ENCODE peak calls at places on chromosomes 13 and 19, in eight cellular contexts. B is dorsolateral prefrontal cortex, I is tibial nerve, Y is neural progenitor cell, C is transverse colon, H is cardiac muscle cell, V is mammary epithelial cell, G is heart right ventricle. Q is an unnamed sample.

GRCh38 chr13:74243637-74244526 is 109.7 kb upstream of the KLF12 start:
- DNase-seq in V (peak; percentile 87), I (no peak), C (no peak), B (no peak), H (no peak), Y (no peak), G (no peak), Q (no peak)

GRCh38 chr13:72952529-72953141 is 106.2 kb upstream of the KLF5 start:
- DNase-seq in H (no peak), V (no peak), C (no peak), I (no peak), B (no peak), G (no peak), Y (no peak), Q (no peak)

GRCh38 chr19:422213-422916 is 13.4 kb upstream of the C2CD4C start:
- DNase-seq in H (no peak), Y (no peak), V (no peak), C (no peak), I (no peak), B (no peak), G (no peak), Q (no peak)

GRCh38 chr13:93398167-93398566 is 171.6 kb downstream of the GPC6 start:
- DNase-seq in C (no peak), G (no peak), B (no peak), I (no peak), H (no peak), V (no peak), Y (no peak), Q (no peak)

GRCh38 chr19:13154911-13155471 is 4.8 kb downstream of the IER2 start:
- DNase-seq in C (peak; percentile 92), B (no peak), G (peak; percentile 54), Y (peak; percentile 90), V (peak; percentile 89), H (peak; percentile 53), I (peak; percentile 47), Q (peak; percentile 62)

GRCh38 chr19:5578094-5578846 is 10.5 kb upstream of the TINCR start:
- DNase-seq in H (peak; percentile 79), C (peak; percentile 73), I (no peak), G (peak; percentile 50), V (peak; percentile 35), B (peak; percentile 74), Y (peak; percentile 85), Q (peak; percentile 84)

GRCh38 chr13:72726721-72727416 is 560 bp downstream of the MZT1 start:
- DNase-seq in C (peak; percentile 63), B (peak; percentile 48), G (peak; percentile 21), Y (peak; percentile 79), I (no peak), H (peak; percentile 56), V (peak; percentile 4), Q (peak; percentile 69)

GRCh38 chr19:38649305-38650179 is 2.1 kb downstream of the ACTN4 start:
- DNase-seq in G (no peak), B (no peak), I (no peak), C (peak; percentile 86), V (peak; percentile 82), Y (no peak), H (no peak), Q (no peak)

GRCh38 chr19:17751103-17751911 is at the start of gene FCHO1:
- DNase-seq in V (no peak), H (no peak), Y (no peak), G (peak; percentile 37), C (peak; percentile 80), B (peak; percentile 53), I (no peak), Q (no peak)

GRCh38 chr19:7699422-7700127 is 2.4 kb downstream of the FCER2 start:
- DNase-seq in H (no peak), G (no peak), B (no peak), I (no peak), Y (no peak), V (peak; percentile 31), C (no peak), Q (no peak)

GRCh38 chr13:101492251-101492910 is 39.9 kb downstream of the ITGBL1 start:
- DNase-seq in G (no peak), B (no peak), V (no peak), I (no peak), C (no peak), Y (peak; percentile 34), H (no peak), Q (no peak)

GRCh38 chr19:46602392-46603194 is 1.5 kb downstream of the CALM3 start:
- DNase-seq in Y (no peak), I (no peak), G (no peak), C (no peak), V (no peak), B (no peak), H (no peak), Q (peak; percentile 49)

GRCh38 chr13:80551650-80552497 is 210.9 kb upstream of the SPRY2 start:
- DNase-seq in V (no peak), H (no peak), C (no peak), B (no peak), I (no peak), G (no peak), Y (no peak), Q (no peak)

GRCh38 chr13:39073983-39074382 is 35.7 kb downstream of the NHLRC3 start:
- DNase-seq in Y (no peak), G (no peak), B (no peak), I (no peak), H (no peak), V (peak; percentile 5), C (no peak), Q (no peak)

GRCh38 chr13:60583196-60583908 is 186.3 kb downstream of the TDRD3 start:
- DNase-seq in B (no peak), H (no peak), Y (peak; percentile 37), C (no peak), I (peak; percentile 22), V (no peak), G (peak; percentile 14), Q (no peak)
- H3K4me3 ChIP-seq in B (no peak overlapping the region), H (no peak overlapping the region), Y (no peak overlapping the region), C (no peak overlapping the region), I (no peak overlapping the region), V (no peak overlapping the region), G (no peak overlapping the region), Q (no peak overlapping the region)

GRCh38 chr13:112905990-112906641 is 62.9 kb upstream of the MCF2L start:
- DNase-seq in V (peak; percentile 61), G (no peak), B (no peak), I (no peak), C (no peak), H (no peak), Y (peak; percentile 84), Q (no peak)
- H3K27me3 ChIP-seq in V (no peaks in the 10 kb centered on the region), G (peaks cover 7% of the 10 kb centered on the region), B (no peaks in the 10 kb centered on the region), I (peaks cover 19% of the 10 kb centered on the region), C (peaks cover 4% of the 10 kb centered on the region), H (no peaks in the 10 kb centered on the region), Y (no peaks in the 10 kb centered on the region), Q (no peaks in the 10 kb centered on the region)

DNA sequence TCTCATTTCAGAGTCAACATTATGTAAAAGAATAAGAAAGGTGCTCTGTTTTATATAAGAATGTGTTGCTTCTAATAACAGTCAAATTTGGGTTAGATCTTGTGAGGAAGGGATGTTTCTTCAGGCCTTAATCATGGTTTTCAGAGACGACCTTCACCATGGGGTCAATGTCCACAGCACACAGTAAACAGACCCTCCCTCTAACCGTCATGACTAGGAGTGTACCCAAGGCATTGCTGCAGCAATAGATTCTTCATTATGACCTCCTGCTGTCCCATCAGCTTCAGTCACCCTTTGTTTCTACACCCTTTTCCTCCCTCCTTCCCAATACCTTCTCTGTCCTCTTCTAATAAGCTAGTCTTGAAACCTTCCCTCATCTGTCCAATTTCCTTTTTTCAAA is 15.7 kb downstream of the SERPINE3 start:
- DNase-seq in G (no peak), I (no peak), H (no peak), C (no peak), B (no peak), V (no peak), Y (no peak), Q (no peak)
- H3K4me3 ChIP-seq in G (no peak overlapping the region), I (no peak overlapping the region), H (no peak overlapping the region), C (no peak overlapping the region), B (no peak overlapping the region), V (no peak overlapping the region), Y (no peak overlapping the region), Q (no peak overlapping the region)

GRCh38 chr19:19258589-19259338 is 14.3 kb downstream of the TM6SF2 start:
- DNase-seq in Y (no peak), H (no peak), B (no peak), I (no peak), C (no peak), G (no peak), V (no peak), Q (no peak)
- H3K27me3 ChIP-seq in Y (peaks cover 38% of the 10 kb centered on the region), H (peaks cover 18% of the 10 kb centered on the region), B (no peaks in the 10 kb centered on the region), I (peaks cover 60% of the 10 kb centered on the region), C (peaks cover 56% of the 10 kb centered on the region), G (peaks cover 86% of the 10 kb centered on the region), V (peaks cover 22% of the 10 kb centered on the region), Q (peaks cover 28% of the 10 kb centered on the region)

DNA sequence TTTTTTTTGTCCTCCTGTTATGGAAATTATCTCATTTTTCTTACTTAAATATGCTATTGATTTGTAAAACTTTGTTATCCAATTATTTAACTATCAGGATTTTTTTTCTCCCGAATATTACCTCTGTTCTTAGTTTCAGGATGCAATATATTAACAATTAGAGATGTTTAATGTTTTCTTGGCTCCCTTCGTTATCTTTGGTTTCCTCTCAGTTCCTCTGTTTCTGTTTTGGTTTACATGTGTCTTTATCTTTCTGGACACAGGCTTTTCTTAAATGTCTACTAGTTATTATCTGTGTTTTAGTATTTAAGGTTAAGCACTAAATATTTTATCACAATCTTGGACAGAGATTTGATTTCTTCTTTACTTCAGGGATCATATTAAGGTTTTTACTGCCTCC is 462.2 kb upstream of the SLC10A2 start:
- DNase-seq in H (no peak), C (no peak), Y (no peak), G (no peak), B (no peak), I (no peak), V (no peak), Q (no peak)
- H3K4me3 ChIP-seq in H (no peak overlapping the region), C (no peak overlapping the region), Y (no peak overlapping the region), G (no peak overlapping the region), B (no peak overlapping the region), I (no peak overlapping the region), V (no peak overlapping the region), Q (no peak overlapping the region)

GRCh38 chr19:30719189-30719990 is 347.2 kb downstream of the ZNF536 start:
- DNase-seq in V (peak; percentile 29), C (peak; percentile 60), Y (peak; percentile 66), B (peak; percentile 55), I (peak; percentile 28), G (peak; percentile 74), H (peak; percentile 67), Q (peak; percentile 70)
- H3K27me3 ChIP-seq in V (no peaks in the 10 kb centered on the region), C (no peaks in the 10 kb centered on the region), Y (peaks cover 24% of the 10 kb centered on the region), B (no peaks in the 10 kb centered on the region), I (no peaks in the 10 kb centered on the region), G (no peaks in the 10 kb centered on the region), H (peaks cover 11% of the 10 kb centered on the region), Q (no peaks in the 10 kb centered on the region)

DNA sequence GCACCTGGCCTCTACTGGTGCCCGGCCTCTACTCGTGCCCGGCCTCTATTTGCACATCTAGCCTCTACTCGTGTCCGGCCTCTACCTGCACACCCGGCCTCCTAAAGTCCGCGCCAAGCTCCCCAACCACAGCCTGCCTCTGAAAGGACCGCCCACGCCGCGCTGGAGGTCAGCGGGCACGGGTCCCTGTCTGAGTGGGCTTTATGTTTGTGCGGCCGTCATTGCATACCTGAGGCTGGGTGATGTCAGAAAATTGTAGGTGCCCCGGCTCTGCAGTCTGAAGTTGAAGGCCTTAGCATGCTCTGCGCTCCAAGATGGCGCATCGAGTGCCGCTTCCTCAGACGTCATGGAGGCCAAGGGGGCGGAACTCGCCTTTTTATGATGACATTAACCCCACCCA is 1.1 kb downstream of the ZNF135 start:
- DNase-seq in H (no peak), I (no peak), Y (no peak), G (no peak), C (no peak), V (no peak), B (no peak), Q (no peak)
- H3K4me3 ChIP-seq in H (no peak overlapping the region), I (peak overlapping the region; percentile 49), Y (no peak overlapping the region), G (no peak overlapping the region), C (no peak overlapping the region), V (no peak overlapping the region), B (peak overlapping the region; percentile 85), Q (no peak overlapping the region)

Q was measured in BE2C.